ENCODE peak calls at places on chromosome 11, in nine cellular contexts. A is body of pancreas, R is tibial nerve, Y is HCT116, O is uterus, H is GM12891, D is IMR-90, K is adrenal gland, V is stomach. X is an unnamed sample.

GRCh38 chr11:81470446-81470845 is 1263.2 kb downstream of the FAM181B start:
- DNase-seq in R (no peak), K (peak), A (peak), V (peak), O (no peak), D (no peak), H (no peak), Y (no peak), X (no peak)

GRCh38 chr11:75492181-75492820 is 33.4 kb downstream of the GDPD5 start:
- DNase-seq in V (peak), A (no peak), K (no peak), D (peak), Y (no peak), H (peak), R (no peak), O (no peak), X (peak)

GRCh38 chr11:106706355-106706754 is 311.9 kb downstream of the GUCY1A2 start:
- DNase-seq in V (no peak), O (no peak), D (peak), K (no peak), H (no peak), A (no peak), Y (peak), R (no peak), X (peak)

GRCh38 chr11:56783448-56784041 is 35.0 kb upstream of the OR9G4 start:
- DNase-seq in H (no peak), O (no peak), A (no peak), Y (peak), K (no peak), R (no peak), V (no peak), D (peak), X (peak)

GRCh38 chr11:30917859-30918478 is 331.8 kb upstream of the MPPED2 start:
- DNase-seq in R (no peak), K (no peak), H (peak), A (peak), D (peak), Y (peak), V (no peak), O (no peak), X (no peak)

GRCh38 chr11:88041679-88042078 is 133.6 kb downstream of the RAB38 start:
- DNase-seq in Y (no peak), R (no peak), V (no peak), D (no peak), A (no peak), K (no peak), O (no peak), H (no peak), X (no peak)

GRCh38 chr11:114058871-114059277 is 637 bp upstream of the ZBTB16 start:
- DNase-seq in Y (no peak), R (no peak), H (no peak), V (peak), A (peak), D (no peak), K (peak), O (peak), X (no peak)

GRCh38 chr11:94650756-94651155 is 83.6 kb downstream of the PIWIL4 start:
- DNase-seq in K (peak), H (no peak), V (no peak), O (peak), A (peak), R (peak), Y (no peak), D (peak), X (no peak)

GRCh38 chr11:74822187-74822586 is 73.5 kb downstream of the RNF169 start:
- DNase-seq in K (no peak), V (no peak), O (peak), A (no peak), H (no peak), D (peak), Y (no peak), R (no peak), X (no peak)

GRCh38 chr11:111001091-111001430 is 244.5 kb upstream of the POU2AF2 start:
- DNase-seq in V (no peak), Y (no peak), D (peak), O (no peak), R (no peak), K (no peak), A (no peak), H (no peak), X (no peak)

GRCh38 chr11:32870676-32871075 is 21.9 kb upstream of the QSER1 start:
- DNase-seq in K (no peak), Y (no peak), R (no peak), D (no peak), V (no peak), H (peak), O (peak), A (no peak), X (no peak)

GRCh38 chr11:81658722-81659121 is 1074.9 kb downstream of the FAM181B start:
- DNase-seq in V (no peak), D (peak), A (no peak), R (no peak), H (no peak), Y (no peak), O (no peak), K (no peak), X (peak)

DNA sequence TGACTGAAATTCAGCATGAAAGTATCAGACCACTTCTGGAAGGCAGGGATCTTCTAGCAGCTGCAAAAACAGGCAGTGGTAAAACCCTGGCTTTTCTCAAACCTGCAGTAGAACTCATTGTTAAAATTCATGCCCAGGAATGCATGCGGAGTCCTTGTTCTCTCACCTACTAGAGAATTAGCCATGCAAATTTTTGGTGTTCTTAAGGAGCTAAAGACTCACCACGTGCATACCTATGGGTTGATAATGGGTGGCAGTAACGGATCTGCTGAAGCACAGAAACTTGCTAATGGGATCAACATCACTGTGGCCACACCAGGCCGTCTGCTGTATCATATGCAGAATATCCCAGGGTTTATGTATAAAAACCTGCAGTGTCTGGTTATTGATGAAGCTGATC is 19.1 kb downstream of the ZBTB44 start:
- DNase-seq in R (no peak), H (no peak), V (no peak), K (no peak), O (no peak), Y (no peak), A (no peak), D (no peak), X (no peak)
- TF ChIP-seq POLR2A in R (no peak), H (no peak), V (no peak), K (no peak), O (no peak), Y (no peak), A (no peak), D (no peak), X (no peak)

GRCh38 chr11:86636275-86636674 is 36.1 kb downstream of the ME3 start:
- DNase-seq in H (no peak), O (no peak), D (peak), R (no peak), V (no peak), A (no peak), Y (no peak), K (no peak), X (no peak)

GRCh38 chr11:86641537-86642270 is 30.7 kb downstream of the ME3 start:
- DNase-seq in O (no peak), A (no peak), D (no peak), V (no peak), H (no peak), Y (no peak), K (no peak), R (no peak), X (no peak)

GRCh38 chr11:86638673-86639072 is 33.7 kb downstream of the ME3 start:
- DNase-seq in D (no peak), K (no peak), H (no peak), Y (no peak), O (no peak), V (no peak), A (no peak), R (no peak), X (no peak)

GRCh38 chr11:86639172-86639571 is 33.2 kb downstream of the ME3 start:
- DNase-seq in O (no peak), Y (no peak), D (peak), R (no peak), H (no peak), K (no peak), A (no peak), V (no peak), X (no peak)

GRCh38 chr11:86637976-86638375 is 34.4 kb downstream of the ME3 start:
- DNase-seq in O (no peak), K (no peak), A (no peak), Y (no peak), V (no peak), R (no peak), D (peak), H (no peak), X (no peak)
- TF ChIP-seq POLR2A in O (no peak), K (no peak), A (no peak), Y (no peak), V (no peak), R (no peak), D (no peak), H (no peak), X (no peak)

GRCh38 chr11:115919341-115920086 is 415.3 kb upstream of the CADM1 start:
- DNase-seq in V (no peak), A (no peak), H (no peak), R (no peak), O (no peak), D (peak), Y (no peak), K (no peak), X (peak)
- TF ChIP-seq POLR2A in V (no peak), A (no peak), H (peak), R (no peak), O (no peak), D (no peak), Y (no peak), K (no peak), X (no peak)

DNA sequence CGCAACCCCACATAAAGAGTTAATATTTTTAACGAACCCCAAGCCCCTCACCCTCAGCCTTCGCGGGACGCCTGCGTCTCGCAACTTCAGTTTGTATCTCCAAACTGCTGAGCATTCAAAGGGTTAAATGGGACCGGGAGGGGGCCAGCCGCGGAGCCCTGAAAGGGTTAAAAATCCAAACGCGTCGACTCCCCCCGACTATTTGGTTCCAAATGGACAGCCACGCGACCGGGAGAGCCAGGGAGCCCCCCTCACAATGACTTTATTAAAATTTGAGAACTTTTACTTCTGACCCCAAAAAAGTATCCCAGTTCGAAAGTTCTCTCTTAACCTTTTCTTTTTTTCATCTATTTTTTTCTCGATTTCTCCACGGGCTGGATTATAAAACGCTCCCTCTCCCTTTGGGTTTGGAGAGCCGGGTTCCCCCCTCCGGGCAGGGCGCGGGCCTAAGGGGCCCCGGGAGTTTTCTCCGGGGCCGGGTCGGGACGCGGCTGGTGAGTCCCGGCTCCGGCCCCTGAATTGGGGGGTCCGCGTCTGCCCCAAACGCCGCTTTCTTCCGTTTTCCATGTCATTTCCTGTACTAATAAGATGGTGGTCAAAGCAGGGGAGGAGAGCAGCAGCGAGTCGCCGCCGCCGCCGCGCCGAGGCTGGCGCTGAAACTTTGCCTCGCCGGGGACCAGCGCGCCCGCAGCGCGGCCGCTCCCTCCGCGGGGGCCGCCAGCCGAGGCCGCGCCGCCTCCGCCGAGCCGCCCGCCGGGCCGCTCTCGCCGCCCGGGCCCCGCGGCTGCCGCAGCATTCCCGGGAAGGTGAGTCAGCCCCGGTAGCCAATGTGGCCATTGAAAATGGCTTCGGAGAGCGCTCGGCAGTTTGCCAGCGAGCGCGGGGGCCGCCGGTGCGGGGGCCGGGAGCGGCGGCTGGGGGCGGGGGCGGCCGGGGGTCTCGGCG is at the start of gene PRDM11:
- DNase-seq in R (no peak), A (peak), O (peak), Y (peak), D (peak), V (peak), H (peak), K (peak), X (peak)
- TF ChIP-seq POLR2A in R (peak), A (no peak), O (peak), Y (peak), D (peak), V (no peak), H (no peak), K (peak), X (peak)

X was measured in H54.